ENCODE peak calls at places on chromosomes 13 and 19, in four cellular contexts. K, Y, M and I are unnamed samples.

GRCh38 chr19:355134-355533 is 10.5 kb upstream of the MIER2 start:
- DNase-seq in K (no peak), Y (no peak), M (no peak), I (no peak)

GRCh38 chr19:50607874-50608785 is 31.6 kb downstream of the SYT3 start:
- DNase-seq in Y (peak), K (peak), M (peak), I (peak)

GRCh38 chr19:40594657-40595077 is 6.5 kb upstream of the LTBP4 start:
- DNase-seq in M (peak), K (no peak), Y (peak), I (no peak)

GRCh38 chr19:49436381-49437017 is 4.8 kb downstream of the SLC17A7 start:
- DNase-seq in K (no peak), Y (no peak), M (no peak), I (no peak)

GRCh38 chr19:3547301-3547731 is 8.3 kb downstream of the TEKTIP1 start:
- DNase-seq in Y (no peak), K (peak), M (no peak), I (no peak)

GRCh38 chr19:5249526-5249925 is 91.1 kb downstream of the PTPRS start:
- DNase-seq in Y (no peak), K (no peak), M (no peak), I (no peak)

GRCh38 chr13:28761586-28761985 is 42.8 kb upstream of the SLC46A3 start:
- DNase-seq in K (no peak), Y (peak), M (no peak), I (no peak)

GRCh38 chr19:39365531-39365930 is 23.3 kb downstream of the SAMD4B start:
- DNase-seq in Y (no peak), K (no peak), M (no peak), I (no peak)

GRCh38 chr13:108268713-108269112 is 805 bp upstream of the TNFSF13B start:
- DNase-seq in K (peak), Y (no peak), M (no peak), I (no peak)

GRCh38 chr13:113939129-113939904 is 34.6 kb downstream of the C13orf46 start:
- DNase-seq in K (no peak), M (no peak), Y (no peak), I (no peak)

GRCh38 chr13:22195726-22196125 is 524.9 kb downstream of the FGF9 start:
- DNase-seq in Y (no peak), M (no peak), K (no peak), I (no peak)

GRCh38 chr13:59494560-59494970 is 669.2 kb downstream of the DIAPH3 start:
- DNase-seq in K (peak), Y (peak), M (peak), I (no peak)

GRCh38 chr19:19039901-19040300 is 6.5 kb downstream of the ARMC6 start:
- DNase-seq in M (no peak), K (no peak), Y (no peak), I (no peak)

GRCh38 chr13:37209621-37210020 is 104.2 kb upstream of the CSNK1A1L start:
- DNase-seq in K (no peak), M (no peak), Y (peak), I (no peak)

GRCh38 chr13:53064721-53065120 is 36.1 kb downstream of the OLFM4 start:
- DNase-seq in M (no peak), K (no peak), Y (no peak), I (no peak)

GRCh38 chr19:36489920-36490415 is 607 bp upstream of the ZNF566 start:
- DNase-seq in M (peak), K (no peak), Y (peak), I (no peak)

GRCh38 chr13:98044301-98044700 is 90.8 kb downstream of the IPO5 start:
- DNase-seq in M (no peak), Y (no peak), K (no peak), I (no peak)

GRCh38 chr13:46866150-46866549 is 30.7 kb downstream of the HTR2A start:
- DNase-seq in M (peak), Y (peak), K (peak), I (peak)